ENCODE peak calls at places on chromosomes 11 and 22, in six cellular contexts. One of them, this sample, is unnamed.

GRCh38 chr22:32623943-32624342 is 149.3 kb downstream of the FBXO7 start:
- DNase-seq in HCT116: no peak
- DNase-seq in GM12878: no peak
- DNase-seq in HepG2: peak
- DNase-seq in SK-N-SH: no peak
- DNase-seq in K562: no peak
- DNase-seq in this sample: no peak

GRCh38 chr11:43738600-43739409 is 58.3 kb downstream of the HSD17B12 start:
- DNase-seq in K562: peak
- DNase-seq in GM12878: no peak
- DNase-seq in HCT116: peak
- DNase-seq in SK-N-SH: no peak
- DNase-seq in HepG2: peak
- DNase-seq in this sample: no peak

GRCh38 chr11:46553746-46554204 is 40.0 kb downstream of the AMBRA1 start:
- DNase-seq in SK-N-SH: no peak
- DNase-seq in K562: peak
- DNase-seq in HCT116: peak
- DNase-seq in HepG2: peak
- DNase-seq in GM12878: no peak
- DNase-seq in this sample: no peak

GRCh38 chr11:44561964-44562734 is 3.3 kb upstream of the CD82 start:
- DNase-seq in HepG2: no peak
- DNase-seq in GM12878: no peak
- DNase-seq in SK-N-SH: no peak
- DNase-seq in HCT116: no peak
- DNase-seq in K562: no peak
- DNase-seq in this sample: no peak

GRCh38 chr11:82889133-82890001 is 10.9 kb downstream of the PRCP start:
- DNase-seq in SK-N-SH: no peak
- DNase-seq in GM12878: no peak
- DNase-seq in HCT116: no peak
- DNase-seq in K562: no peak
- DNase-seq in HepG2: no peak
- DNase-seq in this sample: no peak

GRCh38 chr11:17604913-17605230 is 57.8 kb downstream of the OTOG start:
- DNase-seq in GM12878: no peak
- DNase-seq in HepG2: no peak
- DNase-seq in HCT116: no peak
- DNase-seq in SK-N-SH: no peak
- DNase-seq in K562: no peak
- DNase-seq in this sample: no peak

GRCh38 chr22:44584256-44584902 is 86.3 kb upstream of the RTL6 start:
- DNase-seq in SK-N-SH: no peak
- DNase-seq in HCT116: no peak
- DNase-seq in HepG2: no peak
- DNase-seq in GM12878: no peak
- DNase-seq in K562: no peak
- DNase-seq in this sample: no peak

GRCh38 chr22:50441428-50441993 is 33.3 kb downstream of the SBF1 start:
- DNase-seq in K562: no peak
- DNase-seq in HepG2: no peak
- DNase-seq in HCT116: no peak
- DNase-seq in GM12878: no peak
- DNase-seq in SK-N-SH: no peak
- DNase-seq in this sample: no peak

GRCh38 chr11:17221968-17222367 is 14.2 kb upstream of the PIK3C2A start:
- DNase-seq in HCT116: no peak
- DNase-seq in HepG2: no peak
- DNase-seq in GM12878: no peak
- DNase-seq in SK-N-SH: no peak
- DNase-seq in K562: no peak
- DNase-seq in this sample: no peak

GRCh38 chr11:91326280-91326679 is 898.3 kb upstream of the FAT3 start:
- DNase-seq in K562: no peak
- DNase-seq in HCT116: no peak
- DNase-seq in HepG2: no peak
- DNase-seq in GM12878: no peak
- DNase-seq in SK-N-SH: no peak
- DNase-seq in this sample: no peak

GRCh38 chr11:66476841-66477251 is 3.4 kb upstream of the DPP3 start:
- DNase-seq in HCT116: no peak
- DNase-seq in K562: no peak
- DNase-seq in GM12878: no peak
- DNase-seq in HepG2: no peak
- DNase-seq in SK-N-SH: peak
- DNase-seq in this sample: no peak

GRCh38 chr11:21933095-21933494 is 259.8 kb upstream of the ANO5 start:
- DNase-seq in SK-N-SH: peak
- DNase-seq in HepG2: no peak
- DNase-seq in K562: no peak
- DNase-seq in GM12878: no peak
- DNase-seq in HCT116: no peak
- DNase-seq in this sample: no peak

GRCh38 chr11:117876049-117876340 is 463 bp downstream of the FXYD6 start:
- DNase-seq in GM12878: no peak
- DNase-seq in K562: no peak
- DNase-seq in HepG2: no peak
- DNase-seq in SK-N-SH: no peak
- DNase-seq in HCT116: no peak
- DNase-seq in this sample: no peak

GRCh38 chr22:17880020-17880419 is 105.8 kb upstream of the BID start:
- DNase-seq in K562: no peak
- DNase-seq in HepG2: no peak
- DNase-seq in SK-N-SH: no peak
- DNase-seq in GM12878: no peak
- DNase-seq in HCT116: no peak
- DNase-seq in this sample: no peak

GRCh38 chr11:70647188-70648166 is 249.1 kb downstream of the CTTN start:
- DNase-seq in GM12878: no peak
- DNase-seq in HepG2: no peak
- DNase-seq in K562: no peak
- DNase-seq in SK-N-SH: no peak
- DNase-seq in HCT116: no peak
- DNase-seq in this sample: no peak

GRCh38 chr11:93783767-93784151 is 323 bp upstream of the MED17 start:
- DNase-seq in SK-N-SH: peak
- DNase-seq in HepG2: no peak
- DNase-seq in HCT116: no peak
- DNase-seq in GM12878: no peak
- DNase-seq in K562: no peak
- DNase-seq in this sample: no peak

GRCh38 chr11:18329196-18329870 is 7.0 kb downstream of the GTF2H1 start:
- DNase-seq in K562: peak
- DNase-seq in GM12878: no peak
- DNase-seq in SK-N-SH: no peak
- DNase-seq in HCT116: no peak
- DNase-seq in HepG2: no peak
- DNase-seq in this sample: no peak

GRCh38 chr11:134331565-134332188 is at the start of gene GLB1L2:
- DNase-seq in SK-N-SH: peak
- DNase-seq in K562: peak
- DNase-seq in HepG2: peak
- DNase-seq in GM12878: no peak
- DNase-seq in HCT116: peak
- DNase-seq in this sample: no peak

GRCh38 chr11:78192911-78193341 is 4.2 kb downstream of the USP35 start:
- DNase-seq in HCT116: no peak
- DNase-seq in SK-N-SH: no peak
- DNase-seq in GM12878: no peak
- DNase-seq in HepG2: no peak
- DNase-seq in K562: no peak
- DNase-seq in this sample: no peak

GRCh38 chr11:86041975-86042378 is 26.9 kb downstream of the PICALM start:
- DNase-seq in K562: peak
- DNase-seq in HCT116: peak
- DNase-seq in GM12878: peak
- DNase-seq in HepG2: peak
- DNase-seq in SK-N-SH: peak
- DNase-seq in this sample: peak

GRCh38 chr11:8338138-8338537 is 74.5 kb upstream of the LMO1 start:
- DNase-seq in HCT116: peak
- DNase-seq in K562: peak
- DNase-seq in GM12878: no peak
- DNase-seq in SK-N-SH: peak
- DNase-seq in HepG2: peak
- DNase-seq in this sample: no peak

GRCh38 chr11:84289381-84289906 is 1003.3 kb upstream of the CCDC90B start:
- DNase-seq in HCT116: no peak
- DNase-seq in HepG2: no peak
- DNase-seq in GM12878: peak
- DNase-seq in K562: no peak
- DNase-seq in SK-N-SH: no peak
- DNase-seq in this sample: no peak

GRCh38 chr11:131758726-131759125 is 388.3 kb downstream of the NTM start:
- DNase-seq in GM12878: no peak
- DNase-seq in K562: no peak
- DNase-seq in HepG2: no peak
- DNase-seq in HCT116: no peak
- DNase-seq in SK-N-SH: no peak
- DNase-seq in this sample: no peak

GRCh38 chr11:124753624-124754023 is 1.6 kb upstream of the VSIG2 start:
- DNase-seq in HepG2: no peak
- DNase-seq in HCT116: no peak
- DNase-seq in K562: no peak
- DNase-seq in SK-N-SH: peak
- DNase-seq in GM12878: no peak
- DNase-seq in this sample: no peak

GRCh38 chr11:106480581-106481185 is 403.2 kb downstream of the AASDHPPT start:
- DNase-seq in K562: no peak
- DNase-seq in SK-N-SH: no peak
- DNase-seq in GM12878: no peak
- DNase-seq in HCT116: no peak
- DNase-seq in HepG2: peak
- DNase-seq in this sample: no peak

GRCh38 chr11:82823635-82824614 is 76.3 kb downstream of the PRCP start:
- DNase-seq in K562: no peak
- DNase-seq in GM12878: no peak
- DNase-seq in HCT116: no peak
- DNase-seq in HepG2: no peak
- DNase-seq in SK-N-SH: no peak
- DNase-seq in this sample: no peak

GRCh38 chr11:109604506-109604905 is 182.5 kb downstream of the C11orf87 start:
- DNase-seq in HepG2: no peak
- DNase-seq in HCT116: no peak
- DNase-seq in SK-N-SH: no peak
- DNase-seq in K562: no peak
- DNase-seq in GM12878: no peak
- DNase-seq in this sample: no peak

DNA sequence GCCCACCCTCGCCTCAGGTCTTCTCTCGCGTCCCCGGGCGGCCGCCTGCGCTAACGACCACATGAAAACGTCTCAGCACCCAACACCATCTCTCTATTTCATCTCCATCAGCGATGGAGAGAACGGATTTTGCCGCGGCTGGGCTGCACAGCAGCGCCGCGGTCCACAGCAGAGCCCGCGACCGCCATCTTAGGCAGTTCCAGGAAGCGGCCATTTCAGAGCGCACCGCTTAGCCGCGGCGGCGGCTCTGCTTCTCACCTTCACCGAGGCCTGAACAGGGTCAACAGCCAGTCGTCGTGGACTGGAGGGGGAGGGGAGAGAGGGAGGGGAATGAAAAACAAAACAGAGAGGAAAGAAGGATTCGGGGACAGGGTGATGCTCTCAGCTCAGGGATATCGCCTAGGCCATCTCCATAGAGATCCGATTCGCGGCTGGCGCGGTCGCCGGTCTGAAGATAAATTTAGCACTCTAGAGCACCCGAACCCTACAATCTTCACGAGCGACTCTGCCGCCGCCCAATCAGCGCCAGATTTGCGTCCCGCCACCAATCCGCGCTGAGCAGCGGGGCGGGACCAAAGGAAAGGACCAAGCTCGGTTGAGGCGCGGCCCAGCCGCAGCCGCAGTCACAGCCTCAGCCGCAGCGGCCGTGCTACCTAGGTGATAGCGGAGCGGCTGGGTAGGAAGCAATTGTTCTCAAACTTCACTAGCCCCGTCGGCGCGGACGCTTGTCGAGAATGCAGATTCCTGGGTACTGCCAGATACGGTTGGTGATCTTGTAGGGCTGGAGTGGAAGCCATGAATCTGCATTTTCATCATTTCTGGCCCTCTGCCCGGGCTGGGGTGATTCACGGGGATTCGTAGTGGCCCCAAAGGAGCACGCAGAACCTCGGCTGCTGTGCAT is at the start of gene ZBED5:
- DNase-seq in K562: peak
- DNase-seq in GM12878: peak
- DNase-seq in HCT116: peak
- DNase-seq in HepG2: peak
- DNase-seq in SK-N-SH: peak
- DNase-seq in this sample: peak
- TF ChIP-seq CTCF in K562: no peak
- TF ChIP-seq CTCF in GM12878: no peak
- TF ChIP-seq CTCF in HCT116: no peak
- TF ChIP-seq CTCF in HepG2: no peak
- TF ChIP-seq CTCF in SK-N-SH: peak
- TF ChIP-seq CTCF in this sample: no peak

GRCh38 chr22:20441631-20442484 is 4.2 kb upstream of the SCARF2 start:
- DNase-seq in SK-N-SH: no peak
- DNase-seq in GM12878: no peak
- DNase-seq in HepG2: no peak
- DNase-seq in K562: no peak
- DNase-seq in HCT116: no peak
- DNase-seq in this sample: no peak
- TF ChIP-seq REST in SK-N-SH: no peak
- TF ChIP-seq REST in GM12878: no peak
- TF ChIP-seq REST in HepG2: no peak
- TF ChIP-seq REST in K562: no peak
- TF ChIP-seq REST in HCT116: no peak
- TF ChIP-seq REST in this sample: no peak

GRCh38 chr11:72189448-72190250 is 2.3 kb upstream of the FOLR1 start:
- DNase-seq in K562: no peak
- DNase-seq in SK-N-SH: peak
- DNase-seq in HepG2: no peak
- DNase-seq in HCT116: no peak
- DNase-seq in GM12878: no peak
- DNase-seq in this sample: no peak
- TF ChIP-seq SIN3A in K562: no peak
- TF ChIP-seq SIN3A in SK-N-SH: no peak
- TF ChIP-seq SIN3A in HepG2: no peak
- TF ChIP-seq SIN3A in HCT116: no peak
- TF ChIP-seq SIN3A in GM12878: no peak
- TF ChIP-seq SIN3A in this sample: no peak

GRCh38 chr11:13354335-13354734 is 76.7 kb downstream of the BMAL1 start:
- DNase-seq in SK-N-SH: no peak
- DNase-seq in HepG2: no peak
- DNase-seq in HCT116: no peak
- DNase-seq in K562: peak
- DNase-seq in GM12878: no peak
- DNase-seq in this sample: no peak

GRCh38 chr11:13358871-13359270 is 81.3 kb downstream of the BMAL1 start:
- DNase-seq in SK-N-SH: no peak
- DNase-seq in HCT116: no peak
- DNase-seq in K562: no peak
- DNase-seq in HepG2: no peak
- DNase-seq in GM12878: no peak
- DNase-seq in this sample: no peak

GRCh38 chr11:13355191-13355590 is 77.6 kb downstream of the BMAL1 start:
- DNase-seq in K562: no peak
- DNase-seq in HepG2: no peak
- DNase-seq in GM12878: no peak
- DNase-seq in HCT116: no peak
- DNase-seq in SK-N-SH: no peak
- DNase-seq in this sample: no peak

GRCh38 chr11:13352711-13353110 is 75.1 kb downstream of the BMAL1 start:
- DNase-seq in HCT116: no peak
- DNase-seq in GM12878: no peak
- DNase-seq in HepG2: no peak
- DNase-seq in SK-N-SH: no peak
- DNase-seq in K562: no peak
- DNase-seq in this sample: no peak

GRCh38 chr11:13357232-13357631 is 79.6 kb downstream of the BMAL1 start:
- DNase-seq in GM12878: no peak
- DNase-seq in SK-N-SH: no peak
- DNase-seq in HCT116: no peak
- DNase-seq in HepG2: no peak
- DNase-seq in K562: no peak
- DNase-seq in this sample: no peak
- TF ChIP-seq CTCF in GM12878: no peak
- TF ChIP-seq CTCF in SK-N-SH: peak
- TF ChIP-seq CTCF in HCT116: no peak
- TF ChIP-seq CTCF in HepG2: no peak
- TF ChIP-seq CTCF in K562: peak
- TF ChIP-seq CTCF in this sample: no peak